ENCODE peak calls at places on chromosomes 13 and 19, in seven cellular contexts. One of them, this sample, is unnamed.

GRCh38 chr13:73618275-73618865 is 515.8 kb downstream of the KLF12 start:
- DNase-seq in mesothelial cell of epicardium: no peak
- DNase-seq in psoas muscle: no peak
- DNase-seq in neural progenitor cell: no peak
- DNase-seq in astrocyte of the cerebellum: no peak
- DNase-seq in GM06990: no peak
- DNase-seq in lung: no peak
- DNase-seq in this sample: no peak

GRCh38 chr13:52348983-52349780 is 56.8 kb downstream of the THSD1 start:
- DNase-seq in lung: no peak
- DNase-seq in astrocyte of the cerebellum: no peak
- DNase-seq in GM06990: no peak
- DNase-seq in neural progenitor cell: no peak
- DNase-seq in mesothelial cell of epicardium: no peak
- DNase-seq in psoas muscle: no peak
- DNase-seq in this sample: no peak

GRCh38 chr13:112424098-112424497 is 47.9 kb downstream of the SPACA7 start:
- DNase-seq in mesothelial cell of epicardium: no peak
- DNase-seq in psoas muscle: no peak
- DNase-seq in lung: no peak
- DNase-seq in GM06990: no peak
- DNase-seq in astrocyte of the cerebellum: no peak
- DNase-seq in neural progenitor cell: no peak
- DNase-seq in this sample: no peak

GRCh38 chr13:51995677-51996551 is 15.3 kb downstream of the ATP7B start:
- DNase-seq in GM06990: no peak
- DNase-seq in astrocyte of the cerebellum: no peak
- DNase-seq in neural progenitor cell: peak
- DNase-seq in psoas muscle: no peak
- DNase-seq in mesothelial cell of epicardium: no peak
- DNase-seq in lung: peak
- DNase-seq in this sample: no peak

GRCh38 chr19:48862827-48863226 is 5.6 kb downstream of the PLEKHA4 start:
- DNase-seq in neural progenitor cell: no peak
- DNase-seq in psoas muscle: peak
- DNase-seq in lung: no peak
- DNase-seq in astrocyte of the cerebellum: no peak
- DNase-seq in GM06990: no peak
- DNase-seq in mesothelial cell of epicardium: no peak
- DNase-seq in this sample: no peak

GRCh38 chr13:29754486-29754806 is 96.0 kb downstream of the UBL3 start:
- DNase-seq in GM06990: no peak
- DNase-seq in mesothelial cell of epicardium: no peak
- DNase-seq in psoas muscle: no peak
- DNase-seq in astrocyte of the cerebellum: no peak
- DNase-seq in lung: no peak
- DNase-seq in neural progenitor cell: no peak
- DNase-seq in this sample: no peak

GRCh38 chr13:91313103-91313502 is 34.4 kb upstream of the MIR17HG start:
- DNase-seq in mesothelial cell of epicardium: no peak
- DNase-seq in astrocyte of the cerebellum: no peak
- DNase-seq in neural progenitor cell: peak
- DNase-seq in GM06990: peak
- DNase-seq in psoas muscle: no peak
- DNase-seq in lung: no peak
- DNase-seq in this sample: no peak

GRCh38 chr13:107441279-107441678 is 774.1 kb downstream of the LIG4 start:
- DNase-seq in neural progenitor cell: no peak
- DNase-seq in GM06990: no peak
- DNase-seq in astrocyte of the cerebellum: peak
- DNase-seq in lung: no peak
- DNase-seq in mesothelial cell of epicardium: no peak
- DNase-seq in psoas muscle: no peak
- DNase-seq in this sample: no peak

GRCh38 chr13:40272776-40273139 is 393.7 kb downstream of the FOXO1 start:
- DNase-seq in astrocyte of the cerebellum: peak
- DNase-seq in GM06990: no peak
- DNase-seq in mesothelial cell of epicardium: no peak
- DNase-seq in psoas muscle: no peak
- DNase-seq in lung: no peak
- DNase-seq in neural progenitor cell: no peak
- DNase-seq in this sample: no peak

DNA sequence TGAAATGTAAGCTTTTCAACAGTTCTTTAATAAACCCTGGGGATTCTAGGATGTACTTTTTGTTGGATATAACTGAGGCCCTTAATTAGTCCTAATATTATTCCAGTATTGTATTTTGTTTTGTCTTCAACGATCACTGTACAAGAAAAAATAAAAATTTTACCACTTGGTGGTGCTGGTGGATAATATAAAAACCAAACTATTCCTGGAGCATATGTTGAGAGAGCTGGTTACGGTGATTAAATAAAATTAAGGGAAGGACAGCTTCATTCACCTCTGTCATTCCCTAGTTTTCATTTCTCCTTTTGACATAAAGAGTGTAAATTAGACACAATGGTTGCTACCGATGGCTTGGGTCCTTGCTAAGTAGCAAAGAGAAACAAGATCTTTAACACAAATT is 598.6 kb upstream of the PCDH20 start:
- DNase-seq in lung: no peak
- DNase-seq in psoas muscle: no peak
- DNase-seq in astrocyte of the cerebellum: peak
- DNase-seq in mesothelial cell of epicardium: no peak
- DNase-seq in neural progenitor cell: no peak
- DNase-seq in GM06990: no peak
- DNase-seq in this sample: no peak
- TF ChIP-seq CTCF in lung: no peak
- TF ChIP-seq CTCF in psoas muscle: peak
- TF ChIP-seq CTCF in astrocyte of the cerebellum: no peak
- TF ChIP-seq CTCF in mesothelial cell of epicardium: peak
- TF ChIP-seq CTCF in neural progenitor cell: peak
- TF ChIP-seq CTCF in GM06990: no peak
- TF ChIP-seq CTCF in this sample: no peak

DNA sequence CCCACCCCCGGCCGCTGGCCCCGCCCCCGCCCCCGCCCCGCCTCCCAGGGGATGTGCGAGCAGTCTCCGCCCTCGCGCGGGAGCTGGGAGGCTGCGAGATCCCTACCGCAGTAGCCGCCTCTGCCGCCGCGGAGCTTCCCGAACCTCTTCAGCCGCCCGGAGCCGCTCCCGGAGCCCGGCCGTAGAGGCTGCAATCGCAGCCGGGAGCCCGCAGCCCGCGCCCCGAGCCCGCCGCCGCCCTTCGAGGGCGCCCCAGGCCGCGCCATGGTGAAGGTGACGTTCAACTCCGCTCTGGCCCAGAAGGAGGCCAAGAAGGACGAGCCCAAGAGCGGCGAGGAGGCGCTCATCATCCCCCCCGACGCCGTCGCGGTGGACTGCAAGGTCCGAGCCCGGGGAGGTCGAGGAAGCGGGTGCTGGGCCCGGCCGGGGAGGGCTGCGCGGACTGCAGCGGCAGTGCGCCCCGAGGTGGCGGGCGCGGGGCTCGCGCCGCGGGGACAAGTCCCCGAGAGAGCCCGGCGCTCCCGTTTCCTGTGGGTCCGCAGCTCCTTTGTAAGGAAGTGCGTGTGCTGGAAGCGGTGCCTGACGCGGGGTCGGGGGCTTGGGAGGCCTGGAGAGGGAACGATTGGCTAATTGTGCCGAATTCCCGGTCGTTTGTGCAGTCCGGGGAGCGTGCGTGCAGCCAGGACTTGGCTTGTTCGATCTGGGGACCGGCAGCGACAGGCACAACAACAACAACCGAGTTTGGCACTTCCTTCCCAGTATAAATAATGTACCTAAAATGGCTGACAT is at the start of gene ITM2B:
- DNase-seq in psoas muscle: peak
- DNase-seq in lung: peak
- DNase-seq in mesothelial cell of epicardium: peak
- DNase-seq in astrocyte of the cerebellum: no peak
- DNase-seq in neural progenitor cell: peak
- DNase-seq in GM06990: peak
- DNase-seq in this sample: peak
- TF ChIP-seq CTCF in psoas muscle: peak
- TF ChIP-seq CTCF in lung: no peak
- TF ChIP-seq CTCF in mesothelial cell of epicardium: no peak
- TF ChIP-seq CTCF in astrocyte of the cerebellum: peak
- TF ChIP-seq CTCF in neural progenitor cell: peak
- TF ChIP-seq CTCF in GM06990: peak
- TF ChIP-seq CTCF in this sample: peak

DNA sequence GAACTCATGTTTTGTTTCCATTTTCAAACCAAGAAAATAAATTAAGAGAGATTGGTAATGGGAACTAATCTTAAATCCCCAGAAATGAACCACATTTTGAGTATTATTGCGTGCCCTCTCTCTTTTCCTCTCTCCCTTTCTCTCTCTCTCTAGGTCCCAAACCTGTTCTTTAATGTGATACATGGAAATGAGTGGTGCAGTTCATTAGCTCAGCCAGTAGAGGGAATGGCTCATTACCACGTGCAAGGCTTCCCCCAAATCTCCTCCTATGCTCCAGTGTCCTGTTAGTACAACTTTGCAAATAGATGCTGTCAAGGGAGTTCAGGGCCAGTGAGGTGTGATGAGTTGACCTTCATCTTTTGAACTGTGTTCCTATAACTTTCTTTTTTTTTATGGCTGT is 178.4 kb downstream of the FGF9 start:
- DNase-seq in psoas muscle: no peak
- DNase-seq in neural progenitor cell: peak
- DNase-seq in GM06990: no peak
- DNase-seq in astrocyte of the cerebellum: no peak
- DNase-seq in lung: no peak
- DNase-seq in mesothelial cell of epicardium: no peak
- DNase-seq in this sample: no peak
- TF ChIP-seq CTCF in psoas muscle: peak
- TF ChIP-seq CTCF in neural progenitor cell: peak
- TF ChIP-seq CTCF in GM06990: peak
- TF ChIP-seq CTCF in astrocyte of the cerebellum: no peak
- TF ChIP-seq CTCF in lung: peak
- TF ChIP-seq CTCF in mesothelial cell of epicardium: peak
- TF ChIP-seq CTCF in this sample: peak

DNA sequence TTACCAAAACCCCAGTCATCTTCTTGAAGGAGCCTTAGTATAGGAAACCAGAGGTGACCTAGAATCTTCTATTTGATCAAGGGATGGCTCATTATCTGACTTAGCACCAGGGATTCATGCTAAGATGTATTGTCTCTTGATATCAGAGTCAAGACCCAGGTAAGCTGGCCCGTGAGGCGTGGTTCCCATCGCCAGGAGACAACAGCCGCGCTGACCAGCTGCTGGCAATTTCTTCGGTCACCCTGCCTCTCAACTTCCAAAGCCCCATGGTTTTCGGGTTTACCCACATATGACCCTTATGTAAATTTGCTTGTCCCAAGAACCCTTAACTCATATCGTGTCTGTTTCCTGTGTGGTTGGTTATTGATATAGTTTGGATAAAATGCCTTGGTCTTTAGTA is 77.7 kb upstream of the VSTM2B start:
- DNase-seq in neural progenitor cell: no peak
- DNase-seq in GM06990: no peak
- DNase-seq in lung: no peak
- DNase-seq in astrocyte of the cerebellum: no peak
- DNase-seq in mesothelial cell of epicardium: no peak
- DNase-seq in psoas muscle: no peak
- DNase-seq in this sample: no peak
- TF ChIP-seq CTCF in neural progenitor cell: no peak
- TF ChIP-seq CTCF in GM06990: no peak
- TF ChIP-seq CTCF in lung: no peak
- TF ChIP-seq CTCF in astrocyte of the cerebellum: no peak
- TF ChIP-seq CTCF in mesothelial cell of epicardium: no peak
- TF ChIP-seq CTCF in psoas muscle: no peak
- TF ChIP-seq CTCF in this sample: no peak

GRCh38 chr13:27868639-27869435 is 51.0 kb upstream of the PDX1 start:
- DNase-seq in mesothelial cell of epicardium: no peak
- DNase-seq in GM06990: no peak
- DNase-seq in astrocyte of the cerebellum: no peak
- DNase-seq in neural progenitor cell: peak
- DNase-seq in psoas muscle: no peak
- DNase-seq in lung: no peak
- DNase-seq in this sample: no peak
- TF ChIP-seq CTCF in mesothelial cell of epicardium: peak
- TF ChIP-seq CTCF in GM06990: peak
- TF ChIP-seq CTCF in astrocyte of the cerebellum: peak
- TF ChIP-seq CTCF in neural progenitor cell: peak
- TF ChIP-seq CTCF in psoas muscle: peak
- TF ChIP-seq CTCF in lung: no peak
- TF ChIP-seq CTCF in this sample: peak

GRCh38 chr19:1316466-1316865 is 30.8 kb downstream of the EFNA2 start:
- DNase-seq in GM06990: peak
- DNase-seq in lung: no peak
- DNase-seq in mesothelial cell of epicardium: no peak
- DNase-seq in psoas muscle: no peak
- DNase-seq in neural progenitor cell: no peak
- DNase-seq in astrocyte of the cerebellum: no peak
- DNase-seq in this sample: no peak

GRCh38 chr19:1313695-1314613 is 28.3 kb downstream of the EFNA2 start:
- DNase-seq in psoas muscle: no peak
- DNase-seq in mesothelial cell of epicardium: no peak
- DNase-seq in lung: no peak
- DNase-seq in GM06990: peak
- DNase-seq in neural progenitor cell: no peak
- DNase-seq in astrocyte of the cerebellum: no peak
- DNase-seq in this sample: no peak

GRCh38 chr19:1317274-1317673 is 31.6 kb downstream of the EFNA2 start:
- DNase-seq in GM06990: peak
- DNase-seq in lung: no peak
- DNase-seq in mesothelial cell of epicardium: no peak
- DNase-seq in astrocyte of the cerebellum: no peak
- DNase-seq in neural progenitor cell: no peak
- DNase-seq in psoas muscle: no peak
- DNase-seq in this sample: no peak

GRCh38 chr19:1312732-1313694 is 27.3 kb downstream of the EFNA2 start:
- DNase-seq in psoas muscle: no peak
- DNase-seq in mesothelial cell of epicardium: no peak
- DNase-seq in neural progenitor cell: peak
- DNase-seq in GM06990: peak
- DNase-seq in astrocyte of the cerebellum: peak
- DNase-seq in lung: no peak
- DNase-seq in this sample: no peak

DNA sequence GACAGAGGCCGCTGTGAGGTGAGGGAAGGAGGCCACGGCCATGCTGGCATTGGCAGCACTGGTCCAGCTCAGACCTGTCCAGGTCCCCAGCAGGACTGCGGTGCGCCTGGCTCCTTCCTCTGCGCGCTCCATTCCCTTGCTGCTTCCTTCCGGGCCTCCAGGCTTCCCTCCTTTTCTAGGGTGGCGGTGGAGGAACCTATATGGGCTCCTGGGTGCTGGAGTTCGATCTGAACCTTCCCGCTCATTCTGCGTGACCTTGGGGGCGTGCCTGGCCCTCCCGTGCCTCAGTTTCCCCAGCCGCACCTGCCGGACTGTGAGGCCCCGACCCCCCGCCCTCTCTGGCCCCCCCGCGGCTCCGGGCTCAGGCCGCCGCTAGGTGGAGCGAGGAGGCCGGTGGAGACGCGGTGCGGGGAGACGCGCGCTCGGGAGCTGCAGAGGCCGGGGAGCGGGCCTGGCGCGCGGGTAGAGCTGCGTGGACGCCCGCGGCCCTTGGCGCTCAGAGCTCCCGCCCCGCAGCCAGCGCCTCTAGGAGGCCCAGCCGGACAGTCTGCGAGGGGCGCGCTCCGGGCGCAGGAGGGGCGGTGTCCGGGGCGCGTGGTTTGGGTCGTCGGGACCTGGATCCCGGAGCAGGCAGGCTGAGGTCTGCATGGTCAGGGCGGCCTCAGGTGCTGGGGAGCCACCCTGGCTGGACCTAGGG is 29.9 kb downstream of the EFNA2 start:
- DNase-seq in GM06990: peak
- DNase-seq in neural progenitor cell: peak
- DNase-seq in lung: peak
- DNase-seq in psoas muscle: peak
- DNase-seq in astrocyte of the cerebellum: no peak
- DNase-seq in mesothelial cell of epicardium: peak
- DNase-seq in this sample: no peak
- TF ChIP-seq CTCF in GM06990: peak
- TF ChIP-seq CTCF in neural progenitor cell: peak
- TF ChIP-seq CTCF in lung: peak
- TF ChIP-seq CTCF in psoas muscle: peak
- TF ChIP-seq CTCF in astrocyte of the cerebellum: peak
- TF ChIP-seq CTCF in mesothelial cell of epicardium: peak
- TF ChIP-seq CTCF in this sample: peak

This sample was measured in CD14-positive monocyte.